ENCODE peak calls at places on chromosomes 4 and X, in ten cellular contexts. W, I, B, T, S, N, H, O, J and P are unnamed samples. For H3K27me3, the result is how much of the 10 kb centered on the place peaks cover.

GRCh38 chr4:2787230-2788100 is 5.4 kb upstream of the SH3BP2 start:
- DNase-seq in B (peak), I (no peak), S (no peak), N (peak), J (peak), T (no peak), H (peak), W (peak), O (peak), P (no peak)

GRCh38 chr4:27059446-27059845 is 198.8 kb downstream of the STIM2 start:
- DNase-seq in J (no peak), H (no peak), T (no peak), N (no peak), O (no peak), S (no peak), I (no peak), W (no peak), B (no peak), P (no peak)

GRCh38 chr4:40395166-40395900 is 60.2 kb downstream of the CHRNA9 start:
- DNase-seq in S (no peak), T (no peak), N (no peak), I (no peak), O (no peak), J (no peak), H (no peak), W (peak), B (no peak), P (no peak)

GRCh38 chr4:16457944-16458343 is 231.7 kb upstream of the TAPT1 start:
- DNase-seq in T (no peak), J (no peak), O (no peak), W (no peak), H (no peak), S (no peak), I (no peak), N (no peak), B (no peak), P (no peak)

GRCh38 chr4:37976513-37976912 is 16.3 kb downstream of the PTTG2 start:
- DNase-seq in N (no peak), T (peak), O (no peak), H (no peak), I (no peak), S (no peak), J (no peak), B (no peak), W (no peak), P (no peak)

GRCh38 chr4:102546635-102547034 is 45.5 kb downstream of the NFKB1 start:
- DNase-seq in H (no peak), T (no peak), B (no peak), I (no peak), S (no peak), O (peak), N (no peak), J (no peak), W (no peak), P (no peak)

GRCh38 chr4:15147709-15148651 is 145.7 kb downstream of the CPEB2 start:
- DNase-seq in H (no peak), I (no peak), N (no peak), T (peak), J (no peak), S (no peak), B (no peak), O (no peak), W (no peak), P (no peak)

GRCh38 chr4:90845777-90846176 is 718.6 kb downstream of the CCSER1 start:
- DNase-seq in H (no peak), I (no peak), N (no peak), B (no peak), T (no peak), J (no peak), S (no peak), O (no peak), W (no peak), P (no peak)

GRCh38 chr4:147617841-147618421 is 734 bp downstream of the TMEM184C start:
- DNase-seq in B (no peak), T (no peak), J (no peak), S (no peak), H (no peak), O (peak), I (no peak), N (no peak), W (no peak), P (no peak)

GRCh38 chrX:110032534-110033161 is 29.7 kb downstream of the TMEM164 start:
- DNase-seq in H (no peak), T (no peak), S (no peak), N (no peak), J (no peak), I (no peak), B (no peak), O (no peak), W (no peak), P (no peak)

GRCh38 chrX:77910108-77910840 is at the start of gene ATP7A:
- DNase-seq in T (peak), J (peak), H (peak), B (peak), I (peak), S (peak), W (peak), O (peak), N (peak), P (peak)

GRCh38 chr4:3451956-3452355 is 10.2 kb downstream of the HGFAC start:
- DNase-seq in N (no peak), H (no peak), T (no peak), B (no peak), I (no peak), W (no peak), O (no peak), J (no peak), S (no peak), P (no peak)

GRCh38 chrX:108722561-108722960 is 13.8 kb downstream of the IRS4 start:
- DNase-seq in T (no peak), N (no peak), I (no peak), J (no peak), H (no peak), S (no peak), B (no peak), O (no peak), W (no peak), P (no peak)
- H3K27me3 ChIP-seq in T (under half), N (under half), I (under half), J (under half), H (under half), S (under half), B (half or more), O (under half), W (under half), P (under half)

GRCh38 chr4:122668241-122668640 is 47.4 kb upstream of the IL21 start:
- DNase-seq in H (no peak), J (no peak), I (no peak), N (no peak), S (no peak), O (no peak), B (no peak), W (no peak), T (no peak), P (no peak)
- TF ChIP-seq EP300 in H (no peak), J (no peak), I (no peak), N (no peak), S (no peak), O (no peak), B (no peak), W (no peak), T (no peak), P (no peak)

GRCh38 chr4:545612-546011 is 30.5 kb downstream of the TMEM271 start:
- DNase-seq in H (no peak), I (no peak), J (no peak), S (no peak), O (no peak), W (no peak), N (no peak), B (no peak), T (no peak), P (no peak)
- H3K27me3 ChIP-seq in H (under half), I (under half), J (under half), S (under half), O (under half), W (under half), N (under half), B (under half), T (under half), P (under half)

GRCh38 chr4:93827272-93827947 is 1.1 kb upstream of the ATOH1 start:
- DNase-seq in H (no peak), J (peak), T (no peak), S (no peak), B (no peak), N (no peak), O (no peak), W (no peak), I (peak), P (no peak)
- TF ChIP-seq EP300 in H (no peak), J (no peak), T (no peak), S (no peak), B (no peak), N (no peak), O (no peak), W (no peak), I (no peak), P (no peak)

GRCh38 chrX:147693511-147693910 is 218.2 kb upstream of the FMR1 start:
- DNase-seq in O (no peak), T (no peak), J (no peak), S (no peak), N (no peak), B (no peak), I (no peak), H (no peak), W (no peak), P (no peak)
- H3K27me3 ChIP-seq in O (under half), T (under half), J (under half), S (under half), N (under half), B (under half), I (under half), H (under half), W (under half), P (under half)